ENCODE peak calls at places on chromosome 16, in four cellular contexts. P is tibial nerve; E is naive thymus-derived CD4-positive, alpha-beta T cell; V is heart right ventricle. G is an unnamed sample. For H3K9me3, the result is how much of the 10 kb centered on the place peaks cover.

GRCh38 chr16:88023786-88024185 is 72.6 kb downstream of the BANP start:
- DNase-seq in V (no peak), E (no peak), P (no peak), G (no peak)

GRCh38 chr16:66382171-66382965 is 15.9 kb downstream of the CDH5 start:
- DNase-seq in E (no peak), P (no peak), V (peak), G (no peak)

GRCh38 chr16:50040028-50040427 is 15.0 kb downstream of the CNEP1R1 start:
- DNase-seq in P (no peak), E (no peak), V (no peak), G (no peak)

GRCh38 chr16:17106243-17106791 is 364.4 kb downstream of the XYLT1 start:
- DNase-seq in V (no peak), E (no peak), P (no peak), G (no peak)

GRCh38 chr16:28497386-28497785 is 2.9 kb downstream of the APOBR start:
- DNase-seq in E (no peak), P (no peak), V (no peak), G (no peak)

GRCh38 chr16:77993111-77993571 is 29.2 kb upstream of the CLEC3A start:
- DNase-seq in P (no peak), E (no peak), V (no peak), G (no peak)

GRCh38 chr16:64910351-64910750 is 211.5 kb downstream of the CDH11 start:
- DNase-seq in P (peak), E (no peak), V (peak), G (no peak)

GRCh38 chr16:86050111-86050510 is 151.1 kb downstream of the IRF8 start:
- DNase-seq in V (no peak), P (no peak), E (no peak), G (no peak)

GRCh38 chr16:30458561-30459394 is 13.1 kb upstream of the SEPHS2 start:
- DNase-seq in P (no peak), E (peak), V (no peak), G (peak)

GRCh38 chr16:53817117-53817516 is 113.2 kb downstream of the FTO start:
- DNase-seq in P (no peak), V (no peak), E (no peak), G (no peak)

GRCh38 chr16:3285131-3285530 is 1.8 kb downstream of the ZNF263 start:
- DNase-seq in P (no peak), E (no peak), V (no peak), G (no peak)
- H3K9me3 ChIP-seq in P (under half), E (under half), V (under half), G (under half)

DNA sequence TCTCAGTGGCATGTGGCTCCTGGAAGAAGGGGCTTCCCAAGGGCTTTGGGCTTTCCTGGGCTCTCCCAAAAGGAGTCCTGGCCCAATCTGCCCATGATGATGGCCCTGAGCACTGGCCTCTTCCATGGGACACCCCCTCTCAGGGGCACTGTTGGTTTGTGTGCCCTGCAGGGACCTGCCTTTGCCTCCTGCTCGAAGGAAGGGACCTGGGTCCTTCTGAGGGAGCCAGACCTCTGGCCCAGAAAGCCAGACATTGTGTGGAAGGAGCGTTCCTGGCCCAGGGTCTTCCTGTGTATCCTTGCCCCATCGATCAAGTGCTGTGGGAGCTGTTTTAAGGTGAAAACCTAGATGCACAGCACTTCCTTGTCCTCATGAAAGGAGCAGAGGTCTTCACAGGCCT is 1689.3 kb downstream of the TP53TG3F start:
- DNase-seq in E (no peak), P (no peak), V (no peak), G (no peak)
- H3K9me3 ChIP-seq in E (under half), P (under half), V (under half), G (under half)

GRCh38 chr16:35750701-35751104 is 2291.3 kb downstream of the TP53TG3F start:
- DNase-seq in P (no peak), E (no peak), V (no peak), G (no peak)
- H3K9me3 ChIP-seq in P (under half), E (under half), V (under half), G (under half)

GRCh38 chr16:3375680-3376079 is 20.0 kb downstream of the OR2C1 start:
- DNase-seq in V (no peak), E (no peak), P (no peak), G (no peak)
- H3K9me3 ChIP-seq in V (under half), E (under half), P (under half), G (under half)